ENCODE peak calls at places on chromosomes 5 and 9, in five cellular contexts. J is RWPE1, H is hippocampal formation, M is WTC11, N is HuH-7. B is an unnamed sample.

GRCh38 chr5:98301567-98301966 is 471.9 kb upstream of the RGMB start:
- DNase-seq in J (no peak), H (no peak), M (no peak), N (no peak), B (no peak)

GRCh38 chr5:72353046-72353445 is 32.9 kb downstream of the PTCD2 start:
- DNase-seq in J (no peak), H (no peak), M (no peak), N (no peak), B (no peak)

GRCh38 chr5:142545653-142546322 is 140.1 kb downstream of the FGF1 start:
- DNase-seq in J (no peak), H (no peak), M (no peak), N (no peak), B (no peak)

GRCh38 chr5:132104561-132104960 is 31.0 kb downstream of the CSF2 start:
- DNase-seq in J (no peak), H (no peak), M (no peak), N (no peak), B (no peak)

GRCh38 chr5:116953251-116953934 is 378.8 kb upstream of the SEMA6A start:
- DNase-seq in J (no peak), H (peak), M (no peak), N (no peak), B (peak)

GRCh38 chr5:91938441-91938840 is 555.3 kb upstream of the ARRDC3 start:
- DNase-seq in J (no peak), H (no peak), M (no peak), N (no peak), B (no peak)

GRCh38 chr5:82748688-82749091 is 328.5 kb downstream of the TMEM167A start:
- DNase-seq in J (no peak), H (no peak), M (no peak), N (no peak), B (no peak)

GRCh38 chr5:55773057-55773456 is 35.2 kb downstream of the DDX4 start:
- DNase-seq in J (no peak), H (peak), M (no peak), N (no peak), B (peak)

GRCh38 chr5:56457887-56458451 is 224.8 kb upstream of the ANKRD55 start:
- DNase-seq in J (no peak), H (peak), M (no peak), N (no peak), B (no peak)

GRCh38 chr5:32482193-32482592 is 37.7 kb upstream of the ZFR start:
- DNase-seq in J (no peak), H (no peak), M (no peak), N (no peak), B (no peak)

GRCh38 chr9:77554706-77555105 is 93.4 kb downstream of the GNA14 start:
- DNase-seq in J (no peak), H (no peak), M (no peak), N (no peak), B (no peak)

GRCh38 chr5:132749506-132749905 is 2.3 kb downstream of the CCNI2 start:
- DNase-seq in J (no peak), H (no peak), M (no peak), N (no peak), B (no peak)

GRCh38 chr5:32708949-32709348 is 2.2 kb upstream of the NPR3 start:
- DNase-seq in J (no peak), H (no peak), M (peak), N (no peak), B (no peak)

GRCh38 chr9:114694146-114694545 is 12.2 kb upstream of the TEX48 start:
- DNase-seq in J (no peak), H (no peak), M (no peak), N (no peak), B (no peak)

GRCh38 chr5:25850581-25850980 is 1187.8 kb downstream of the CDH9 start:
- DNase-seq in J (peak), H (no peak), M (no peak), N (no peak), B (no peak)

GRCh38 chr9:127923046-127923445 is 6.2 kb upstream of the ST6GALNAC4 start:
- DNase-seq in J (no peak), H (no peak), M (peak), N (no peak), B (no peak)

GRCh38 chr5:84805473-84805872 is 420.8 kb upstream of the EDIL3 start:
- DNase-seq in J (no peak), H (peak), M (no peak), N (no peak), B (no peak)

GRCh38 chr5:60960591-60960990 is 15.6 kb downstream of the NDUFAF2 start:
- DNase-seq in J (peak), H (no peak), M (no peak), N (no peak), B (no peak)

GRCh38 chr9:98767196-98767595 is 29.2 kb downstream of the ANKS6 start:
- DNase-seq in J (no peak), H (no peak), M (no peak), N (no peak), B (no peak)

GRCh38 chr9:37046683-37047082 is 12.6 kb upstream of the PAX5 start:
- DNase-seq in J (no peak), H (no peak), M (no peak), N (no peak), B (no peak)

GRCh38 chr9:138038244-138038671 is 160.7 kb downstream of the CACNA1B start:
- DNase-seq in J (no peak), H (no peak), M (no peak), N (no peak), B (no peak)

GRCh38 chr5:17252543-17252942 is 35.1 kb downstream of the BASP1 start:
- DNase-seq in J (peak), H (no peak), M (no peak), N (no peak), B (no peak)

GRCh38 chr9:93139365-93140182 is 5.5 kb upstream of the NINJ1 start:
- DNase-seq in J (peak), H (no peak), M (no peak), N (no peak), B (no peak)

GRCh38 chr5:146897061-146897460 is 18.5 kb upstream of the PPP2R2B start:
- DNase-seq in J (no peak), H (no peak), M (no peak), N (no peak), B (no peak)

GRCh38 chr5:40828021-40828631 is 6.9 kb downstream of the RPL37 start:
- DNase-seq in J (no peak), H (no peak), M (no peak), N (no peak), B (no peak)

GRCh38 chr9:133771486-133772482 is 33.6 kb upstream of the SARDH start:
- DNase-seq in J (no peak), H (no peak), M (peak), N (no peak), B (no peak)

GRCh38 chr5:62460578-62460983 is 48.0 kb downstream of the IPO11 start:
- DNase-seq in J (peak), H (peak), M (no peak), N (peak), B (no peak)

GRCh38 chr5:68652507-68652906 is 437.0 kb downstream of the PIK3R1 start:
- DNase-seq in J (peak), H (no peak), M (no peak), N (no peak), B (no peak)

GRCh38 chr5:17225551-17225950 is 8.1 kb downstream of the BASP1 start:
- DNase-seq in J (no peak), H (no peak), M (no peak), N (no peak), B (no peak)

GRCh38 chr5:170541146-170541769 is 37.4 kb downstream of the KCNIP1 start:
- DNase-seq in J (no peak), H (no peak), M (no peak), N (no peak), B (no peak)

GRCh38 chr9:36401179-36401740 is 1.2 kb upstream of the RNF38 start:
- DNase-seq in J (peak), H (peak), M (no peak), N (peak), B (peak)

GRCh38 chr5:31563216-31563615 is 31.1 kb downstream of the C5orf22 start:
- DNase-seq in J (no peak), H (no peak), M (no peak), N (no peak), B (no peak)

GRCh38 chr9:69122086-69122390 is 52.0 kb upstream of the TJP2 start:
- DNase-seq in J (peak), H (peak), M (peak), N (peak), B (peak)

GRCh38 chr5:63961125-63961597 is 1.1 kb downstream of the HTR1A start:
- DNase-seq in J (no peak), H (no peak), M (peak), N (no peak), B (no peak)